ENCODE peak calls at places on chromosomes 6 and 20, in nine cellular contexts. B is NCI-H2029, L is H4, Z is GF-D8, W is psoas muscle, M is endothelial cell, F is HFFc6, U is GM04504, Y is head of caudate nucleus. R is an unnamed sample.

GRCh38 chr6:18496462-18496861 is 109.3 kb downstream of the RNF144B start:
- DNase-seq in B (no peak), L (no peak), Z (no peak), W (no peak), M (no peak), F (no peak), U (no peak), Y (no peak), R (no peak)

GRCh38 chr6:163329991-163330390 is 84.5 kb upstream of the QKI start:
- DNase-seq in B (no peak), L (no peak), Z (no peak), W (no peak), M (no peak), F (no peak), U (no peak), Y (peak), R (no peak)

GRCh38 chr20:59996112-59996511 is 37.9 kb downstream of the CDH26 start:
- DNase-seq in B (no peak), L (no peak), Z (no peak), W (no peak), M (no peak), F (no peak), U (no peak), Y (no peak), R (no peak)

GRCh38 chr20:49979030-49979832 is 3.5 kb upstream of the SNAI1 start:
- DNase-seq in B (no peak), L (no peak), Z (no peak), W (no peak), M (peak), F (no peak), U (no peak), Y (peak), R (peak)

GRCh38 chr6:152993431-152993830 is 9.1 kb downstream of the MTRF1L start:
- DNase-seq in B (no peak), L (no peak), Z (no peak), W (no peak), M (no peak), F (no peak), U (no peak), Y (no peak), R (no peak)

GRCh38 chr6:34243131-34243771 is 5.6 kb downstream of the SMIM29 start:
- DNase-seq in B (no peak), L (no peak), Z (no peak), W (no peak), M (no peak), F (no peak), U (no peak), Y (no peak), R (no peak)

GRCh38 chr6:163964778-163965177 is 550.3 kb downstream of the QKI start:
- DNase-seq in B (no peak), L (no peak), Z (no peak), W (peak), M (no peak), F (no peak), U (no peak), Y (no peak), R (no peak)

GRCh38 chr6:23454090-23454998 is 671.7 kb upstream of the NRSN1 start:
- DNase-seq in B (no peak), L (peak), Z (no peak), W (no peak), M (no peak), F (no peak), U (no peak), Y (no peak), R (no peak)

GRCh38 chr6:107941627-107942026 is 16.4 kb downstream of the SEC63 start:
- DNase-seq in B (peak), L (no peak), Z (no peak), W (no peak), M (no peak), F (no peak), U (no peak), Y (no peak), R (no peak)

GRCh38 chr6:94463306-94463705 is 1043.9 kb upstream of the EPHA7 start:
- DNase-seq in B (no peak), L (no peak), Z (no peak), W (no peak), M (no peak), F (no peak), U (no peak), Y (no peak), R (no peak)

GRCh38 chr6:88895911-88896310 is 67.5 kb downstream of the RNGTT start:
- DNase-seq in B (no peak), L (no peak), Z (no peak), W (no peak), M (no peak), F (no peak), U (no peak), Y (no peak), R (no peak)

GRCh38 chr6:30154709-30155521 is 6.1 kb downstream of the TRIM10 start:
- DNase-seq in B (no peak), L (peak), Z (no peak), W (no peak), M (no peak), F (peak), U (peak), Y (no peak), R (no peak)

GRCh38 chr6:11080296-11080695 is 13.3 kb upstream of the SMIM13 start:
- DNase-seq in B (no peak), L (no peak), Z (no peak), W (no peak), M (no peak), F (no peak), U (no peak), Y (no peak), R (no peak)

GRCh38 chr6:1390071-1390804 is 862 bp downstream of the FOXF2 start:
- DNase-seq in B (no peak), L (no peak), Z (no peak), W (no peak), M (peak), F (peak), U (no peak), Y (no peak), R (peak)

GRCh38 chr20:59933296-59933848 is at the start of gene SYCP2:
- DNase-seq in B (no peak), L (no peak), Z (no peak), W (peak), M (no peak), F (no peak), U (no peak), Y (peak), R (peak)

GRCh38 chr20:8549192-8549591 is 417.1 kb downstream of the PLCB1 start:
- DNase-seq in B (no peak), L (no peak), Z (no peak), W (no peak), M (no peak), F (no peak), U (no peak), Y (no peak), R (no peak)

GRCh38 chr6:117206951-117207687 is 58.2 kb upstream of the VGLL2 start:
- DNase-seq in B (no peak), L (no peak), Z (no peak), W (no peak), M (no peak), F (no peak), U (no peak), Y (no peak), R (peak)

GRCh38 chr20:3158968-3159431 is 665 bp downstream of the FASTKD5 start:
- DNase-seq in B (no peak), L (no peak), Z (no peak), W (no peak), M (no peak), F (peak), U (no peak), Y (no peak), R (no peak)

GRCh38 chr6:117733341-117733740 is 58.1 kb downstream of the NUS1 start:
- DNase-seq in B (no peak), L (no peak), Z (no peak), W (no peak), M (no peak), F (no peak), U (no peak), Y (no peak), R (no peak)

GRCh38 chr20:19712737-19713260 is 45.3 kb upstream of the RIN2 start:
- DNase-seq in B (no peak), L (no peak), Z (no peak), W (no peak), M (no peak), F (no peak), U (no peak), Y (no peak), R (no peak)

GRCh38 chr20:57723816-57724215 is 14.0 kb upstream of the PMEPA1 start:
- DNase-seq in B (no peak), L (no peak), Z (no peak), W (no peak), M (no peak), F (no peak), U (no peak), Y (no peak), R (no peak)

GRCh38 chr6:34194770-34195169 is 41.9 kb upstream of the HMGA1 start:
- DNase-seq in B (no peak), L (no peak), Z (no peak), W (no peak), M (no peak), F (no peak), U (no peak), Y (no peak), R (no peak)

GRCh38 chr20:10653593-10654288 is 20.1 kb downstream of the JAG1 start:
- DNase-seq in B (no peak), L (no peak), Z (no peak), W (no peak), M (no peak), F (no peak), U (peak), Y (peak), R (peak)

GRCh38 chr20:49490689-49491088 is 8.2 kb upstream of the KCNB1 start:
- DNase-seq in B (no peak), L (no peak), Z (no peak), W (no peak), M (no peak), F (no peak), U (no peak), Y (no peak), R (no peak)

GRCh38 chr6:128230267-128230989 is 290.0 kb downstream of the PTPRK start:
- DNase-seq in B (no peak), L (no peak), Z (no peak), W (no peak), M (no peak), F (no peak), U (no peak), Y (no peak), R (no peak)

GRCh38 chr20:16301981-16302380 is 271.3 kb downstream of the KIF16B start:
- DNase-seq in B (no peak), L (no peak), Z (no peak), W (no peak), M (no peak), F (no peak), U (no peak), Y (no peak), R (no peak)

GRCh38 chr6:149373511-149373910 is 26.6 kb upstream of the SUMO4 start:
- DNase-seq in B (no peak), L (no peak), Z (no peak), W (no peak), M (no peak), F (no peak), U (no peak), Y (no peak), R (no peak)

GRCh38 chr6:160428818-160429744 is 80.9 kb downstream of the SLC22A3 start:
- DNase-seq in B (no peak), L (no peak), Z (no peak), W (no peak), M (no peak), F (no peak), U (no peak), Y (no peak), R (no peak)

GRCh38 chr6:26086214-26086613 is 1.0 kb upstream of the HFE start:
- DNase-seq in B (no peak), L (no peak), Z (no peak), W (no peak), M (no peak), F (no peak), U (no peak), Y (no peak), R (no peak)

GRCh38 chr6:17179246-17180073 is 77.6 kb downstream of the STMND1 start:
- DNase-seq in B (no peak), L (peak), Z (no peak), W (no peak), M (no peak), F (peak), U (peak), Y (no peak), R (no peak)

GRCh38 chr20:16821211-16822089 is 73.3 kb downstream of the OTOR start:
- DNase-seq in B (peak), L (peak), Z (no peak), W (no peak), M (peak), F (peak), U (no peak), Y (no peak), R (peak)

GRCh38 chr6:147204060-147204785 is at the start of gene STXBP5:
- DNase-seq in B (peak), L (peak), Z (peak), W (peak), M (peak), F (peak), U (no peak), Y (peak), R (peak)

GRCh38 chr6:142804490-142804889 is 140.5 kb downstream of the HIVEP2 start:
- DNase-seq in B (no peak), L (no peak), Z (no peak), W (no peak), M (no peak), F (no peak), U (no peak), Y (no peak), R (no peak)

R was measured in nephron progenitor cell.